ENCODE peak calls at places on chromosomes 5 and 9, in four cellular contexts. L, U, J and X are unnamed samples. For H3K27me3 and H3K36me3, the result is how much of the 10 kb centered on the place peaks cover.

GRCh38 chr5:68087866-68088265 is 127.7 kb upstream of the PIK3R1 start:
- DNase-seq in L (no peak), U (no peak), J (no peak), X (no peak)

GRCh38 chr9:136545065-136545965 is 533 bp downstream of the NOTCH1 start:
- DNase-seq in L (peak), U (no peak), J (peak), X (no peak)

GRCh38 chr9:89387970-89388867 is 69.9 kb downstream of the SECISBP2 start:
- DNase-seq in L (no peak), U (no peak), J (no peak), X (no peak)

GRCh38 chr5:82164957-82165698 is 113.0 kb downstream of the RPS23 start:
- DNase-seq in L (no peak), U (peak), J (no peak), X (no peak)

GRCh38 chr5:100643473-100643872 is 108.3 kb downstream of the FAM174A start:
- DNase-seq in L (no peak), U (peak), J (no peak), X (peak)

GRCh38 chr5:142743677-142744441 is 26.3 kb upstream of the ARHGAP26 start:
- DNase-seq in L (no peak), U (peak), J (no peak), X (no peak)

GRCh38 chr5:116452774-116453368 is 121.8 kb downstream of the SEMA6A start:
- DNase-seq in L (no peak), U (peak), J (no peak), X (no peak)

GRCh38 chr5:137708796-137709559 is 26.9 kb downstream of the KLHL3 start:
- DNase-seq in L (no peak), U (no peak), J (no peak), X (no peak)

GRCh38 chr9:76373173-76373771 is 21.0 kb downstream of the RFK start:
- DNase-seq in L (no peak), U (no peak), J (no peak), X (no peak)

GRCh38 chr9:68643901-68644809 is 60.9 kb upstream of the PIP5K1B start:
- DNase-seq in L (no peak), U (peak), J (no peak), X (no peak)

GRCh38 chr5:31987985-31988710 is 186.0 kb downstream of the GOLPH3 start:
- DNase-seq in L (no peak), U (peak), J (no peak), X (no peak)

GRCh38 chr5:109866051-109866450 is 176.3 kb downstream of the MAN2A1 start:
- DNase-seq in L (no peak), U (no peak), J (no peak), X (no peak)

GRCh38 chr9:78006734-78007133 is 24.9 kb downstream of the GNAQ start:
- DNase-seq in L (no peak), U (no peak), J (no peak), X (no peak)

GRCh38 chr9:101705135-101705661 is 33.2 kb downstream of the GRIN3A start:
- DNase-seq in L (no peak), U (peak), J (no peak), X (peak)

GRCh38 chr5:131545856-131546255 is 89.2 kb downstream of the RAPGEF6 start:
- DNase-seq in L (no peak), U (no peak), J (no peak), X (no peak)

GRCh38 chr5:76715734-76716455 is at the start of gene F2R:
- DNase-seq in L (peak), U (peak), J (peak), X (peak)

GRCh38 chr9:109507421-109507838 is 9.3 kb upstream of the PTPN3 start:
- DNase-seq in L (no peak), U (no peak), J (no peak), X (no peak)

GRCh38 chr5:150464554-150465012 is 15.0 kb upstream of the RPS14 start:
- DNase-seq in L (no peak), U (peak), J (no peak), X (no peak)

GRCh38 chr9:93952784-93953491 is 2.2 kb downstream of the BARX1 start:
- DNase-seq in L (no peak), U (peak), J (no peak), X (no peak)

GRCh38 chr9:126406075-126406675 is 79.5 kb downstream of the MVB12B start:
- DNase-seq in L (no peak), U (no peak), J (no peak), X (no peak)

GRCh38 chr9:89319015-89319905 is 960 bp downstream of the SECISBP2 start:
- DNase-seq in L (no peak), U (peak), J (no peak), X (no peak)

GRCh38 chr5:154603978-154604679 is 126.1 kb upstream of the HAND1 start:
- DNase-seq in L (no peak), U (peak), J (no peak), X (peak)

GRCh38 chr9:106069241-106069640 is 374.9 kb downstream of the TMEM38B start:
- DNase-seq in L (no peak), U (peak), J (no peak), X (no peak)

GRCh38 chr5:80852331-80853245 is 107.6 kb upstream of the RASGRF2 start:
- DNase-seq in L (no peak), U (no peak), J (no peak), X (no peak)

GRCh38 chr9:79222483-79222882 is 349.3 kb upstream of the TLE4 start:
- DNase-seq in L (no peak), U (no peak), J (no peak), X (no peak)

GRCh38 chr5:172868436-172868923 is 34.4 kb downstream of the ERGIC1 start:
- DNase-seq in L (no peak), U (no peak), J (no peak), X (no peak)

GRCh38 chr5:116583085-116583766 is 8.6 kb upstream of the SEMA6A start:
- DNase-seq in L (no peak), U (no peak), J (no peak), X (no peak)

GRCh38 chr9:123002754-123003153 is 30.7 kb upstream of the GPR21 start:
- DNase-seq in L (no peak), U (peak), J (no peak), X (peak)

GRCh38 chr5:171975262-171975876 is 31.1 kb downstream of the FBXW11 start:
- DNase-seq in L (no peak), U (peak), J (no peak), X (peak)

GRCh38 chr5:40171971-40172370 is 507.7 kb upstream of the PTGER4 start:
- DNase-seq in L (no peak), U (no peak), J (no peak), X (no peak)

GRCh38 chr5:123449424-123449823 is 26.2 kb upstream of the CEP120 start:
- DNase-seq in L (no peak), U (no peak), J (no peak), X (peak)

GRCh38 chr5:68343421-68343826 is 127.9 kb downstream of the PIK3R1 start:
- DNase-seq in L (no peak), U (peak), J (no peak), X (no peak)

GRCh38 chr5:145471831-145472616 is 363.1 kb downstream of the PRELID2 start:
- DNase-seq in L (no peak), U (peak), J (no peak), X (peak)

GRCh38 chr5:76684756-76685594 is 31.0 kb upstream of the F2R start:
- DNase-seq in L (no peak), U (no peak), J (no peak), X (no peak)

GRCh38 chr9:135970128-135970815 is 9.1 kb upstream of the UBAC1 start:
- DNase-seq in L (no peak), U (no peak), J (no peak), X (no peak)

GRCh38 chr5:14039576-14039975 is 95.1 kb upstream of the DNAH5 start:
- DNase-seq in L (no peak), U (peak), J (no peak), X (no peak)

GRCh38 chr9:18296702-18297531 is 177.0 kb upstream of the ADAMTSL1 start:
- DNase-seq in L (no peak), U (peak), J (no peak), X (no peak)
- H3K4me3 ChIP-seq in L (no peak), U (no peak), J (no peak), X (no peak)

GRCh38 chr5:140868721-140869554 is at the start of gene PCDHA11:
- DNase-seq in L (no peak), U (peak), J (no peak), X (peak)
- H3K27me3 ChIP-seq in L (under half), U (under half), J (under half), X (under half)

GRCh38 chr5:1054018-1054798 is 45.6 kb downstream of the NKD2 start:
- DNase-seq in L (no peak), U (no peak), J (no peak), X (no peak)
- H3K36me3 ChIP-seq in L (under half), U (under half), J (half or more), X (under half)

GRCh38 chr9:92476962-92477361 is 5.3 kb downstream of the ASPN start:
- DNase-seq in L (no peak), U (no peak), J (no peak), X (no peak)

GRCh38 chr9:92482336-92482735 is at the start of gene ASPN:
- DNase-seq in L (no peak), U (no peak), J (no peak), X (no peak)

GRCh38 chr9:92483896-92484545 is 1.7 kb upstream of the ASPN start:
- DNase-seq in L (no peak), U (no peak), J (no peak), X (no peak)

GRCh38 chr9:92481029-92481633 is 1.2 kb downstream of the ASPN start:
- DNase-seq in L (no peak), U (peak), J (no peak), X (no peak)

GRCh38 chr9:92480332-92480771 is 2.0 kb downstream of the ASPN start:
- DNase-seq in L (no peak), U (no peak), J (no peak), X (no peak)
- H3K4me3 ChIP-seq in L (no peak), U (no peak), J (no peak), X (no peak)

GRCh38 chr5:180648658-180649296 is 623 bp downstream of the FLT4 start:
- DNase-seq in L (no peak), U (peak), J (no peak), X (no peak)

GRCh38 chr5:180647465-180647864 is 1.9 kb downstream of the FLT4 start:
- DNase-seq in L (no peak), U (no peak), J (no peak), X (no peak)

GRCh38 chr5:180646963-180647305 is 2.5 kb downstream of the FLT4 start:
- DNase-seq in L (no peak), U (no peak), J (no peak), X (no peak)

GRCh38 chr5:180649297-180650039 is at the start of gene FLT4:
- DNase-seq in L (no peak), U (no peak), J (no peak), X (peak)

GRCh38 chr5:180647941-180648500 is 1.4 kb downstream of the FLT4 start:
- DNase-seq in L (no peak), U (no peak), J (no peak), X (no peak)
- H3K27me3 ChIP-seq in L (under half), U (under half), J (under half), X (under half)

GRCh38 chr5:179872356-179873160 is 13.9 kb upstream of the MRNIP start:
- DNase-seq in L (no peak), U (no peak), J (no peak), X (no peak)
- H3K36me3 ChIP-seq in L (under half), U (under half), J (under half), X (half or more)

GRCh38 chr9:97908736-97909135 is 13.6 kb downstream of the TRMO start:
- DNase-seq in L (no peak), U (no peak), J (no peak), X (no peak)
- H3K4me3 ChIP-seq in L (peak), U (no peak), J (no peak), X (no peak)

GRCh38 chr5:112681481-112681908 is 56.2 kb upstream of the APC start:
- DNase-seq in L (no peak), U (no peak), J (no peak), X (no peak)
- H3K27me3 ChIP-seq in L (under half), U (under half), J (under half), X (under half)

GRCh38 chr9:128808543-128808942 is 9.8 kb upstream of the ENDOG start:
- DNase-seq in L (no peak), U (no peak), J (no peak), X (no peak)
- H3K36me3 ChIP-seq in L (under half), U (under half), J (under half), X (under half)

GRCh38 chr5:72146056-72146455 is 38.8 kb downstream of the MAP1B start:
- DNase-seq in L (no peak), U (no peak), J (no peak), X (no peak)
- H3K4me3 ChIP-seq in L (no peak), U (no peak), J (no peak), X (no peak)